ENCODE peak calls at places on chromosomes 16 and 17, in five cellular contexts. S is cardiac septum, T is head of caudate nucleus, G is A172, D is heart right ventricle. F is an unnamed sample.

GRCh38 chr16:4384497-4384896 is 12.8 kb downstream of the VASN start:
- DNase-seq in S (no peak), T (no peak), G (no peak), D (no peak), F (peak)

GRCh38 chr17:55931448-55931847 is 180.6 kb downstream of the PCTP start:
- DNase-seq in S (no peak), T (no peak), G (no peak), D (no peak), F (no peak)

GRCh38 chr16:56332464-56333079 is 92.8 kb downstream of the AMFR start:
- DNase-seq in S (peak), T (peak), G (peak), D (peak), F (peak)

GRCh38 chr17:49975531-49975930 is 6.5 kb downstream of the DLX4 start:
- DNase-seq in S (no peak), T (no peak), G (no peak), D (no peak), F (no peak)

GRCh38 chr17:48878920-48879898 is 13.4 kb upstream of the ATP5MC1 start:
- DNase-seq in S (no peak), T (peak), G (peak), D (no peak), F (peak)

GRCh38 chr16:24132797-24133155 is 123.4 kb upstream of the CACNG3 start:
- DNase-seq in S (no peak), T (no peak), G (no peak), D (no peak), F (no peak)

GRCh38 chr17:37476431-37477130 is 13.1 kb upstream of the DUSP14 start:
- DNase-seq in S (no peak), T (no peak), G (peak), D (peak), F (no peak)

GRCh38 chr17:28112199-28112995 is 69.9 kb downstream of the NLK start:
- DNase-seq in S (no peak), T (no peak), G (no peak), D (no peak), F (no peak)

GRCh38 chr16:88691924-88692560 is 5.7 kb upstream of the SNAI3 start:
- DNase-seq in S (peak), T (no peak), G (no peak), D (no peak), F (no peak)

GRCh38 chr17:46977348-46977747 is 1.7 kb downstream of the RPRML start:
- DNase-seq in S (no peak), T (no peak), G (no peak), D (no peak), F (no peak)

GRCh38 chr17:50686494-50687199 is 21.1 kb downstream of the ANKRD40 start:
- DNase-seq in S (peak), T (no peak), G (peak), D (no peak), F (peak)

GRCh38 chr17:17152385-17152784 is 53.7 kb downstream of the PLD6 start:
- DNase-seq in S (peak), T (no peak), G (peak), D (peak), F (no peak)

GRCh38 chr16:11078812-11079459 is 134.6 kb downstream of the CLEC16A start:
- DNase-seq in S (no peak), T (no peak), G (peak), D (no peak), F (peak)

GRCh38 chr16:81583893-81584705 is 139.5 kb downstream of the CMIP start:
- DNase-seq in S (no peak), T (no peak), G (peak), D (no peak), F (no peak)

GRCh38 chr16:15636392-15636873 is 6.5 kb downstream of the MARF1 start:
- DNase-seq in S (no peak), T (no peak), G (no peak), D (no peak), F (no peak)

GRCh38 chr17:5892897-5893656 is 177.1 kb upstream of the WSCD1 start:
- DNase-seq in S (no peak), T (peak), G (no peak), D (no peak), F (no peak)

GRCh38 chr17:2688351-2689342 is 22.9 kb downstream of the CLUH start:
- DNase-seq in S (peak), T (no peak), G (no peak), D (peak), F (no peak)

GRCh38 chr17:35129154-35129972 is 7.9 kb downstream of the FNDC8 start:
- DNase-seq in S (no peak), T (no peak), G (no peak), D (no peak), F (no peak)

GRCh38 chr16:4052801-4053662 is 63.2 kb downstream of the ADCY9 start:
- DNase-seq in S (peak), T (peak), G (peak), D (peak), F (no peak)

GRCh38 chr17:44981221-44981968 is 13.3 kb upstream of the C1QL1 start:
- DNase-seq in S (no peak), T (no peak), G (peak), D (no peak), F (no peak)

GRCh38 chr16:73949574-73950348 is 346.9 kb upstream of the PSMD7 start:
- DNase-seq in S (no peak), T (peak), G (peak), D (no peak), F (peak)

GRCh38 chr17:3002538-3003301 is 60.7 kb downstream of the OR1D5 start:
- DNase-seq in S (peak), T (no peak), G (no peak), D (no peak), F (no peak)

GRCh38 chr17:35448214-35448898 is at the start of gene SLFN13:
- DNase-seq in S (peak), T (peak), G (no peak), D (peak), F (peak)

GRCh38 chr16:88477631-88478030 is 24.6 kb downstream of the ZFPM1 start:
- DNase-seq in S (no peak), T (no peak), G (no peak), D (no peak), F (no peak)